ENCODE peak calls at places on chromosomes 7 and 10, in four cellular contexts. K, C, P and E are unnamed samples.
A peak's percentile ranks its signal among the peaks of the same experiment; 100 is the strongest.

GRCh38 chr7:142513221-142513955 is 235.9 kb upstream of the PRSS1 start:
- DNase-seq in C (no peak), K (no peak), P (no peak), E (no peak)

GRCh38 chr10:132458595-132459251 is 61.7 kb downstream of the PWWP2B start:
- DNase-seq in K (no peak), C (peak; percentile 41), P (peak; percentile 49), E (peak; percentile 64)

GRCh38 chr7:135259702-135260101 is 26.1 kb downstream of the STRA8 start:
- DNase-seq in K (no peak), C (no peak), P (no peak), E (no peak)

GRCh38 chr7:117111532-117111931 is 158.2 kb downstream of the ST7 start:
- DNase-seq in C (no peak), K (no peak), P (no peak), E (no peak)

GRCh38 chr7:20959281-20959680 is 172.6 kb upstream of the SP8 start:
- DNase-seq in P (no peak), C (no peak), K (no peak), E (no peak)

GRCh38 chr7:128005117-128005516 is 26.1 kb downstream of the LRRC4 start:
- DNase-seq in K (no peak), C (no peak), P (no peak), E (no peak)

GRCh38 chr10:43257210-43258031 is 9.4 kb downstream of the RASGEF1A start:
- DNase-seq in P (no peak), C (no peak), K (no peak), E (no peak)

GRCh38 chr7:111159426-111159825 is 68.5 kb downstream of the LRRN3 start:
- DNase-seq in P (peak; percentile 66), K (no peak), C (no peak), E (no peak)

GRCh38 chr7:34087892-34088891 is 182.9 kb downstream of the BMPER start:
- DNase-seq in K (no peak), P (peak; percentile 68), C (no peak), E (no peak)

GRCh38 chr10:79442171-79443040 is 3.0 kb downstream of the ZCCHC24 start:
- DNase-seq in K (no peak), C (peak; percentile 83), P (no peak), E (peak; percentile 90)

GRCh38 chr10:58435297-58435696 is 50.1 kb downstream of the TFAM start:
- DNase-seq in C (no peak), K (peak; percentile 14), P (peak; percentile 97), E (no peak)

GRCh38 chr7:22781230-22781711 is 41.4 kb downstream of the TOMM7 start:
- DNase-seq in P (peak; percentile 96), K (no peak), C (no peak), E (no peak)

GRCh38 chr10:4470231-4470840 is 355.7 kb upstream of the AKR1E2 start:
- DNase-seq in C (no peak), K (no peak), P (peak; percentile 95), E (no peak)

GRCh38 chr7:80967536-80968297 is 48.9 kb upstream of the SEMA3C start:
- DNase-seq in C (no peak), P (no peak), K (no peak), E (no peak)

GRCh38 chr7:5665106-5666025 is 116.1 kb downstream of the RNF216 start:
- DNase-seq in P (peak; percentile 83), C (peak; percentile 25), K (peak; percentile 15), E (peak; percentile 89)

GRCh38 chr7:95298091-95298490 is 26.2 kb downstream of the PON1 start:
- DNase-seq in K (no peak), P (no peak), C (no peak), E (no peak)

GRCh38 chr7:116426428-116427156 is 72.9 kb upstream of the CAV2 start:
- DNase-seq in P (peak; percentile 91), C (no peak), K (no peak), E (no peak)

GRCh38 chr7:27145884-27146401 is 1.6 kb downstream of the HOXA6 start:
- DNase-seq in K (no peak), C (no peak), P (no peak), E (no peak)

GRCh38 chr7:155584763-155585531 is 38.6 kb upstream of the CNPY1 start:
- DNase-seq in C (no peak), P (peak; percentile 26), K (no peak), E (no peak)

GRCh38 chr10:110416776-110417732 is 80.7 kb upstream of the DUSP5 start:
- DNase-seq in K (no peak), P (peak; percentile 39), C (no peak), E (no peak)

GRCh38 chr7:147535619-147536200 is 1054.9 kb upstream of the C7orf33 start:
- DNase-seq in K (no peak), C (no peak), P (peak; percentile 68), E (no peak)

GRCh38 chr7:46015107-46015868 is 94.2 kb upstream of the IGFBP3 start:
- DNase-seq in C (no peak), P (no peak), K (no peak), E (no peak)

GRCh38 chr10:98642281-98642680 is 195.5 kb upstream of the HPS1 start:
- DNase-seq in P (no peak), C (no peak), K (no peak), E (no peak)

GRCh38 chr7:142938611-142939010 is 673 bp upstream of the LLCFC1 start:
- DNase-seq in K (no peak), P (no peak), C (no peak), E (no peak)